ENCODE peak calls at places on chromosomes 12 and 14, in six cellular contexts. I, Z, G, B, U and E are unnamed samples.

GRCh38 chr12:128766738-128767501 is 56.8 kb downstream of the SLC15A4 start:
- DNase-seq in G (no peak), B (no peak), I (no peak), Z (no peak), U (no peak), E (no peak)

GRCh38 chr12:65532744-65533143 is 254.3 kb downstream of the MSRB3 start:
- DNase-seq in G (no peak), B (no peak), I (no peak), Z (no peak), U (peak; percentile 65), E (no peak)

GRCh38 chr14:82642425-82642824 is 1108.8 kb upstream of the SEL1L start:
- DNase-seq in I (no peak), U (no peak), Z (peak; percentile 3), G (no peak), B (no peak), E (no peak)

GRCh38 chr14:92513204-92513965 is at the start of gene RIN3:
- DNase-seq in B (peak; percentile 16), U (peak; percentile 73), I (peak; percentile 10), Z (peak; percentile 89), G (peak; percentile 76), E (peak; percentile 70)

GRCh38 chr12:47120736-47121135 is 41.0 kb upstream of the AMIGO2 start:
- DNase-seq in Z (no peak), U (no peak), G (no peak), B (no peak), I (no peak), E (peak; percentile 55)

GRCh38 chr12:64746663-64747062 is 12.5 kb downstream of the GNS start:
- DNase-seq in B (no peak), Z (no peak), G (peak; percentile 21), U (peak; percentile 21), I (no peak), E (no peak)

GRCh38 chr12:103969391-103969790 is 3.7 kb downstream of the TDG start:
- DNase-seq in U (peak; percentile 44), I (no peak), B (no peak), Z (no peak), G (peak; percentile 36), E (no peak)

GRCh38 chr12:89384050-89384749 is 31.9 kb upstream of the DUSP6 start:
- DNase-seq in G (peak; percentile 84), Z (peak; percentile 62), U (peak; percentile 98), B (no peak), I (no peak), E (no peak)

GRCh38 chr12:34376133-34376799 is 354.0 kb downstream of the ALG10 start:
- DNase-seq in B (no peak), Z (no peak), U (no peak), G (no peak), I (no peak), E (no peak)

GRCh38 chr14:96130854-96131253 is 73.8 kb upstream of the BDKRB2 start:
- DNase-seq in G (no peak), Z (no peak), B (no peak), U (peak; percentile 49), I (no peak), E (no peak)

GRCh38 chr14:20347747-20348146 is 4.3 kb downstream of the PARP2 start:
- DNase-seq in U (no peak), G (no peak), B (no peak), Z (no peak), I (no peak), E (no peak)

GRCh38 chr14:83975435-83976222 is 1554.3 kb upstream of the FLRT2 start:
- DNase-seq in Z (peak; percentile 23), B (no peak), I (no peak), U (no peak), G (no peak), E (no peak)

GRCh38 chr12:47110011-47110541 is 30.3 kb upstream of the AMIGO2 start:
- DNase-seq in B (no peak), U (peak; percentile 89), G (no peak), I (no peak), Z (no peak), E (no peak)

GRCh38 chr12:132428872-132429121 is 61.2 kb upstream of the FBRSL1 start:
- DNase-seq in I (no peak), Z (peak; percentile 73), U (no peak), G (no peak), B (no peak), E (no peak)

GRCh38 chr12:45379261-45379660 is 163.4 kb downstream of the ANO6 start:
- DNase-seq in B (no peak), I (no peak), G (no peak), U (no peak), Z (no peak), E (no peak)

GRCh38 chr14:38500125-38500524 is 244.2 kb upstream of the CLEC14A start:
- DNase-seq in Z (no peak), B (no peak), I (no peak), U (peak; percentile 62), G (no peak), E (no peak)

GRCh38 chr12:50642755-50643154 is 121.1 kb upstream of the ATF1 start:
- DNase-seq in U (no peak), Z (no peak), G (no peak), I (no peak), B (no peak), E (no peak)

GRCh38 chr12:115697341-115697740 is 580.2 kb downstream of the MED13L start:
- DNase-seq in U (no peak), B (no peak), Z (no peak), I (no peak), G (no peak), E (no peak)

GRCh38 chr14:103736546-103737431 is 21.2 kb downstream of the ZFYVE21 start:
- DNase-seq in G (no peak), I (no peak), B (no peak), Z (peak; percentile 27), U (no peak), E (no peak)

GRCh38 chr14:50045039-50045711 is 71.2 kb downstream of the VCPKMT start:
- DNase-seq in G (peak; percentile 82), U (peak; percentile 82), B (peak; percentile 32), I (peak; percentile 47), Z (no peak), E (peak; percentile 91)

GRCh38 chr12:47900480-47901129 is 4.2 kb downstream of the VDR start:
- DNase-seq in Z (peak; percentile 46), B (no peak), U (peak; percentile 40), I (no peak), G (peak; percentile 21), E (no peak)

GRCh38 chr14:23099212-23099861 is 4.0 kb downstream of the C14orf119 start:
- DNase-seq in B (no peak), Z (no peak), I (no peak), U (no peak), G (no peak), E (no peak)

GRCh38 chr12:104896146-104896545 is 61.9 kb downstream of the SLC41A2 start:
- DNase-seq in U (no peak), G (no peak), Z (no peak), B (no peak), I (no peak), E (no peak)

GRCh38 chr12:3087758-3088157 is 10.6 kb downstream of the TSPAN9 start:
- DNase-seq in G (no peak), Z (no peak), U (no peak), B (no peak), I (no peak), E (no peak)

GRCh38 chr12:68939500-68939899 is 6.5 kb upstream of the CPM start:
- DNase-seq in Z (no peak), I (no peak), B (no peak), G (peak; percentile 7), U (no peak), E (no peak)

GRCh38 chr14:99565383-99565782 is 38.6 kb downstream of the CCDC85C start:
- DNase-seq in I (no peak), G (no peak), Z (no peak), B (no peak), U (no peak), E (no peak)

GRCh38 chr14:59358105-59358504 is 107.1 kb downstream of the GPR135 start:
- DNase-seq in U (peak; percentile 98), G (peak; percentile 85), Z (peak; percentile 49), B (no peak), I (no peak), E (no peak)

GRCh38 chr12:74985986-74986319 is 223.7 kb downstream of the KCNC2 start:
- DNase-seq in U (no peak), Z (no peak), I (no peak), G (no peak), B (no peak), E (no peak)

GRCh38 chr12:123398177-123398916 is 14.4 kb downstream of the KMT5A start:
- DNase-seq in I (no peak), Z (peak; percentile 32), U (peak; percentile 81), B (no peak), G (peak; percentile 90), E (no peak)

GRCh38 chr12:30850684-30851083 is 75.9 kb upstream of the TSPAN11 start:
- DNase-seq in U (no peak), I (no peak), Z (no peak), B (no peak), G (no peak), E (no peak)

GRCh38 chr12:109529618-109530300 is 43.5 kb downstream of the MMAB start:
- DNase-seq in G (no peak), U (no peak), Z (peak; percentile 72), B (no peak), I (no peak), E (no peak)

GRCh38 chr14:73784065-73784987 is 67.3 kb upstream of the PTGR2 start:
- DNase-seq in G (peak; percentile 68), I (no peak), Z (no peak), U (peak; percentile 85), B (no peak), E (peak; percentile 24)

GRCh38 chr12:121144416-121144914 is 11.8 kb downstream of the P2RX7 start:
- DNase-seq in U (peak; percentile 45), G (peak; percentile 21), I (no peak), Z (no peak), B (no peak), E (no peak)

GRCh38 chr14:70789361-70789760 is 20.0 kb downstream of the MAP3K9 start:
- DNase-seq in I (no peak), G (peak; percentile 19), U (peak; percentile 35), B (no peak), Z (no peak), E (no peak)

GRCh38 chr14:24630872-24631477 is 3.0 kb downstream of the GZMB start:
- DNase-seq in I (no peak), G (peak; percentile 41), Z (no peak), U (peak; percentile 47), B (no peak), E (no peak)

GRCh38 chr14:102508774-102509743 is 517 bp downstream of the ANKRD9 start:
- DNase-seq in I (peak; percentile 34), G (peak; percentile 84), B (no peak), Z (peak; percentile 88), U (peak; percentile 35), E (no peak)

GRCh38 chr12:22702690-22703089 is 77.7 kb downstream of the ETNK1 start:
- DNase-seq in B (no peak), Z (no peak), I (no peak), U (peak; percentile 20), G (no peak), E (no peak)

GRCh38 chr14:94364037-94364436 is 24.4 kb downstream of the SERPINA1 start:
- DNase-seq in B (no peak), I (no peak), G (no peak), Z (peak; percentile 2), U (no peak), E (no peak)

GRCh38 chr12:92002195-92002649 is 143.4 kb downstream of the BTG1 start:
- DNase-seq in I (no peak), G (no peak), B (no peak), U (no peak), Z (no peak), E (no peak)